ENCODE peak calls at places on chromosome 16, in nine cellular contexts. E, D, C, Q, X, G, W, O and N are unnamed samples.

GRCh38 chr16:85515830-85516397 is 97.2 kb upstream of the GSE1 start:
- DNase-seq in E (no peak), D (no peak), C (no peak), Q (no peak), X (no peak), G (no peak), W (no peak), O (no peak), N (no peak)

GRCh38 chr16:71895679-71896385 is 501 bp downstream of the IST1 start:
- DNase-seq in E (peak; percentile 29), D (peak; percentile 21), C (peak; percentile 43), Q (no peak), X (peak; percentile 37), G (peak; percentile 71), W (peak; percentile 45), O (no peak), N (peak; percentile 78)

GRCh38 chr16:67562526-67562917 is at the start of gene CTCF:
- DNase-seq in E (peak; percentile 45), D (peak; percentile 68), C (peak; percentile 80), Q (peak; percentile 82), X (peak; percentile 60), G (peak; percentile 89), W (peak; percentile 88), O (no peak), N (no peak)

GRCh38 chr16:86384263-86384649 is 126.1 kb upstream of the FOXF1 start:
- DNase-seq in E (no peak), D (no peak), C (no peak), Q (no peak), X (no peak), G (peak; percentile 11), W (no peak), O (no peak), N (no peak)

GRCh38 chr16:58652741-58653140 is 23.1 kb upstream of the CNOT1 start:
- DNase-seq in E (no peak), D (no peak), C (peak; percentile 81), Q (no peak), X (no peak), G (no peak), W (no peak), O (peak; percentile 87), N (no peak)

GRCh38 chr16:80997139-80997798 is 9.4 kb downstream of the CMC2 start:
- DNase-seq in E (no peak), D (no peak), C (no peak), Q (no peak), X (no peak), G (no peak), W (no peak), O (no peak), N (no peak)

GRCh38 chr16:12027091-12027490 is 50.6 kb downstream of the SNX29 start:
- DNase-seq in E (peak; percentile 49), D (no peak), C (no peak), Q (peak; percentile 65), X (no peak), G (no peak), W (no peak), O (peak; percentile 9), N (no peak)

GRCh38 chr16:83772806-83773205 is 35.0 kb upstream of the HSBP1 start:
- DNase-seq in E (no peak), D (no peak), C (no peak), Q (no peak), X (no peak), G (no peak), W (no peak), O (no peak), N (no peak)

GRCh38 chr16:11128211-11129123 is 127.5 kb downstream of the SOCS1 start:
- DNase-seq in E (no peak), D (no peak), C (no peak), Q (no peak), X (no peak), G (peak; percentile 77), W (no peak), O (no peak), N (no peak)

GRCh38 chr16:720990-721764 is at the start of gene ANTKMT:
- DNase-seq in E (peak; percentile 70), D (peak; percentile 58), C (peak; percentile 82), Q (peak; percentile 90), X (peak; percentile 89), G (peak; percentile 89), W (peak; percentile 91), O (no peak), N (no peak)

GRCh38 chr16:56626685-56627084 is 1.1 kb downstream of the MT1E start:
- DNase-seq in E (no peak), D (no peak), C (no peak), Q (no peak), X (no peak), G (no peak), W (no peak), O (no peak), N (no peak)

GRCh38 chr16:66636199-66636598 is 31.7 kb downstream of the CMTM3 start:
- DNase-seq in E (no peak), D (no peak), C (no peak), Q (no peak), X (no peak), G (no peak), W (no peak), O (no peak), N (no peak)